ENCODE peak calls at places on chromosomes 4 and X, in nine cellular contexts. One of them, this sample, is unnamed.
A peak's percentile ranks its signal among the peaks of the same experiment; 100 is the strongest.

GRCh38 chrX:1601051-1601767 is 9.8 kb downstream of the AKAP17A start:
- DNase-seq in left ventricle myocardium inferior: no peak
- DNase-seq in epithelial cell of esophagus: no peak
- DNase-seq in adipocyte: no peak
- DNase-seq in thyroid gland: no peak
- DNase-seq in AG09309: no peak
- DNase-seq in A549: no peak
- DNase-seq in fibroblast of pulmonary artery: no peak
- DNase-seq in right cardiac atrium: no peak
- DNase-seq in this sample: no peak

GRCh38 chr4:151486166-151486565 is 77.2 kb downstream of the FHIP1A start:
- DNase-seq in left ventricle myocardium inferior: no peak
- DNase-seq in epithelial cell of esophagus: no peak
- DNase-seq in adipocyte: peak; percentile 61
- DNase-seq in thyroid gland: no peak
- DNase-seq in AG09309: peak; percentile 76
- DNase-seq in A549: no peak
- DNase-seq in fibroblast of pulmonary artery: peak; percentile 8
- DNase-seq in right cardiac atrium: no peak
- DNase-seq in this sample: no peak

GRCh38 chrX:129790808-129791207 is 11.1 kb downstream of the SASH3 start:
- DNase-seq in left ventricle myocardium inferior: no peak
- DNase-seq in epithelial cell of esophagus: no peak
- DNase-seq in adipocyte: no peak
- DNase-seq in thyroid gland: no peak
- DNase-seq in AG09309: no peak
- DNase-seq in A549: no peak
- DNase-seq in fibroblast of pulmonary artery: no peak
- DNase-seq in right cardiac atrium: no peak
- DNase-seq in this sample: no peak

GRCh38 chr4:75849459-75849858 is 52.8 kb downstream of the PPEF2 start:
- DNase-seq in left ventricle myocardium inferior: no peak
- DNase-seq in epithelial cell of esophagus: peak; percentile 68
- DNase-seq in adipocyte: no peak
- DNase-seq in thyroid gland: no peak
- DNase-seq in AG09309: no peak
- DNase-seq in A549: no peak
- DNase-seq in fibroblast of pulmonary artery: peak; percentile 30
- DNase-seq in right cardiac atrium: no peak
- DNase-seq in this sample: no peak

GRCh38 chr4:140260227-140260626 is 106.2 kb upstream of the MAML3 start:
- DNase-seq in left ventricle myocardium inferior: no peak
- DNase-seq in epithelial cell of esophagus: peak; percentile 92
- DNase-seq in adipocyte: peak; percentile 76
- DNase-seq in thyroid gland: no peak
- DNase-seq in AG09309: no peak
- DNase-seq in A549: peak; percentile 34
- DNase-seq in fibroblast of pulmonary artery: peak; percentile 62
- DNase-seq in right cardiac atrium: no peak
- DNase-seq in this sample: no peak

GRCh38 chrX:71514367-71515038 is 18.4 kb upstream of the OGT start:
- DNase-seq in left ventricle myocardium inferior: no peak
- DNase-seq in epithelial cell of esophagus: no peak
- DNase-seq in adipocyte: no peak
- DNase-seq in thyroid gland: no peak
- DNase-seq in AG09309: no peak
- DNase-seq in A549: no peak
- DNase-seq in fibroblast of pulmonary artery: no peak
- DNase-seq in right cardiac atrium: no peak
- DNase-seq in this sample: no peak

GRCh38 chrX:16512401-16512776 is 137.6 kb upstream of the S100G start:
- DNase-seq in left ventricle myocardium inferior: no peak
- DNase-seq in epithelial cell of esophagus: no peak
- DNase-seq in adipocyte: no peak
- DNase-seq in thyroid gland: no peak
- DNase-seq in AG09309: no peak
- DNase-seq in A549: no peak
- DNase-seq in fibroblast of pulmonary artery: no peak
- DNase-seq in right cardiac atrium: no peak
- DNase-seq in this sample: no peak

GRCh38 chrX:17596051-17596450 is 141.2 kb upstream of the SCML1 start:
- DNase-seq in left ventricle myocardium inferior: no peak
- DNase-seq in epithelial cell of esophagus: peak; percentile 52
- DNase-seq in adipocyte: no peak
- DNase-seq in thyroid gland: no peak
- DNase-seq in AG09309: no peak
- DNase-seq in A549: peak; percentile 9
- DNase-seq in fibroblast of pulmonary artery: no peak
- DNase-seq in right cardiac atrium: no peak
- DNase-seq in this sample: no peak

GRCh38 chr4:98603683-98604573 is 54.5 kb downstream of the TSPAN5 start:
- DNase-seq in left ventricle myocardium inferior: no peak
- DNase-seq in epithelial cell of esophagus: no peak
- DNase-seq in adipocyte: no peak
- DNase-seq in thyroid gland: no peak
- DNase-seq in AG09309: peak; percentile 73
- DNase-seq in A549: no peak
- DNase-seq in fibroblast of pulmonary artery: peak; percentile 56
- DNase-seq in right cardiac atrium: no peak
- DNase-seq in this sample: no peak

GRCh38 chr4:161254375-161254774 is 909.4 kb downstream of the FSTL5 start:
- DNase-seq in left ventricle myocardium inferior: no peak
- DNase-seq in epithelial cell of esophagus: peak; percentile 1
- DNase-seq in adipocyte: no peak
- DNase-seq in thyroid gland: no peak
- DNase-seq in AG09309: no peak
- DNase-seq in A549: peak; percentile 6
- DNase-seq in fibroblast of pulmonary artery: no peak
- DNase-seq in right cardiac atrium: no peak
- DNase-seq in this sample: no peak

GRCh38 chrX:16993791-16994318 is 47.4 kb downstream of the REPS2 start:
- DNase-seq in left ventricle myocardium inferior: no peak
- DNase-seq in epithelial cell of esophagus: peak; percentile 0
- DNase-seq in adipocyte: no peak
- DNase-seq in thyroid gland: no peak
- DNase-seq in AG09309: no peak
- DNase-seq in A549: peak; percentile 6
- DNase-seq in fibroblast of pulmonary artery: no peak
- DNase-seq in right cardiac atrium: no peak
- DNase-seq in this sample: no peak

GRCh38 chr4:185685804-185686203 is 126.2 kb downstream of the SORBS2 start:
- DNase-seq in left ventricle myocardium inferior: no peak
- DNase-seq in epithelial cell of esophagus: no peak
- DNase-seq in adipocyte: peak; percentile 52
- DNase-seq in thyroid gland: no peak
- DNase-seq in AG09309: no peak
- DNase-seq in A549: no peak
- DNase-seq in fibroblast of pulmonary artery: no peak
- DNase-seq in right cardiac atrium: no peak
- DNase-seq in this sample: no peak

GRCh38 chr4:123750044-123750443 is 353.4 kb downstream of the SPRY1 start:
- DNase-seq in left ventricle myocardium inferior: peak; percentile 15
- DNase-seq in epithelial cell of esophagus: no peak
- DNase-seq in adipocyte: peak; percentile 23
- DNase-seq in thyroid gland: no peak
- DNase-seq in AG09309: no peak
- DNase-seq in A549: no peak
- DNase-seq in fibroblast of pulmonary artery: no peak
- DNase-seq in right cardiac atrium: no peak
- DNase-seq in this sample: no peak

GRCh38 chr4:101160792-101161592 is 186.3 kb downstream of the PPP3CA start:
- DNase-seq in left ventricle myocardium inferior: no peak
- DNase-seq in epithelial cell of esophagus: no peak
- DNase-seq in adipocyte: no peak
- DNase-seq in thyroid gland: no peak
- DNase-seq in AG09309: no peak
- DNase-seq in A549: peak; percentile 94
- DNase-seq in fibroblast of pulmonary artery: no peak
- DNase-seq in right cardiac atrium: no peak
- DNase-seq in this sample: no peak

GRCh38 chr4:153684182-153685073 is at the start of gene TLR2:
- DNase-seq in left ventricle myocardium inferior: peak; percentile 70
- DNase-seq in epithelial cell of esophagus: peak; percentile 65
- DNase-seq in adipocyte: peak; percentile 51
- DNase-seq in thyroid gland: peak; percentile 68
- DNase-seq in AG09309: no peak
- DNase-seq in A549: no peak
- DNase-seq in fibroblast of pulmonary artery: peak; percentile 9
- DNase-seq in right cardiac atrium: peak; percentile 56
- DNase-seq in this sample: no peak

GRCh38 chrX:132603700-132604286 is 115.0 kb upstream of the MBNL3 start:
- DNase-seq in left ventricle myocardium inferior: no peak
- DNase-seq in epithelial cell of esophagus: no peak
- DNase-seq in adipocyte: no peak
- DNase-seq in thyroid gland: no peak
- DNase-seq in AG09309: no peak
- DNase-seq in A549: no peak
- DNase-seq in fibroblast of pulmonary artery: no peak
- DNase-seq in right cardiac atrium: no peak
- DNase-seq in this sample: no peak

GRCh38 chr4:177177446-177178160 is 132.1 kb upstream of the NEIL3 start:
- DNase-seq in left ventricle myocardium inferior: no peak
- DNase-seq in epithelial cell of esophagus: no peak
- DNase-seq in adipocyte: peak; percentile 91
- DNase-seq in thyroid gland: no peak
- DNase-seq in AG09309: peak; percentile 40
- DNase-seq in A549: no peak
- DNase-seq in fibroblast of pulmonary artery: peak; percentile 68
- DNase-seq in right cardiac atrium: no peak
- DNase-seq in this sample: peak; percentile 76

GRCh38 chrX:137194164-137194563 is 160.4 kb upstream of the GPR101 start:
- DNase-seq in left ventricle myocardium inferior: no peak
- DNase-seq in epithelial cell of esophagus: peak; percentile 36
- DNase-seq in adipocyte: peak; percentile 23
- DNase-seq in thyroid gland: no peak
- DNase-seq in AG09309: no peak
- DNase-seq in A549: peak; percentile 42
- DNase-seq in fibroblast of pulmonary artery: peak; percentile 21
- DNase-seq in right cardiac atrium: no peak
- DNase-seq in this sample: peak; percentile 2

GRCh38 chr4:19728773-19729172 is 522.9 kb upstream of the SLIT2 start:
- DNase-seq in left ventricle myocardium inferior: no peak
- DNase-seq in epithelial cell of esophagus: no peak
- DNase-seq in adipocyte: no peak
- DNase-seq in thyroid gland: no peak
- DNase-seq in AG09309: no peak
- DNase-seq in A549: no peak
- DNase-seq in fibroblast of pulmonary artery: no peak
- DNase-seq in right cardiac atrium: no peak
- DNase-seq in this sample: no peak

DNA sequence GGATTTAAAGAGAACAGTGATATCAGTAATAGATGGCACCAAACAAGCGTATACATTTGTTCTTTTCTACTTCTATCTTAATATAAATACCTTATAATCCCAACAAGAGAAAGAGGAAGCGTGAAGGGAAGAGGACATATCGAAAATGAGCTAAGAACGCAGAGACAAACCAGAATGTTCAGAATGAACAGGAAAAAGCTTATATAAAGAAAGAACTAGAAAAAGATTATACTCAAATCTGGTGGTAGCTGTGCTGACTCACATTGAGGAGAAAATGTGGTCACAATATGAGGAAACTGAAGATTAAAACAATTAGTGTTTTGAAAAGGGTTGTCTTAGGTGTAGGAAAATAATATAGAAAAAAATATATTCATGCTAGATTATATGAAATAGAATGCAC is 2.0 kb upstream of the GPR34 start:
- DNase-seq in left ventricle myocardium inferior: no peak
- DNase-seq in epithelial cell of esophagus: no peak
- DNase-seq in adipocyte: no peak
- DNase-seq in thyroid gland: no peak
- DNase-seq in AG09309: no peak
- DNase-seq in A549: no peak
- DNase-seq in fibroblast of pulmonary artery: no peak
- DNase-seq in right cardiac atrium: no peak
- DNase-seq in this sample: no peak
- H3K4me3 ChIP-seq in left ventricle myocardium inferior: no peak overlapping the region
- H3K4me3 ChIP-seq in epithelial cell of esophagus: no peak overlapping the region
- H3K4me3 ChIP-seq in adipocyte: no peak overlapping the region
- H3K4me3 ChIP-seq in thyroid gland: no peak overlapping the region
- H3K4me3 ChIP-seq in AG09309: no peak overlapping the region
- H3K4me3 ChIP-seq in A549: no peak overlapping the region
- H3K4me3 ChIP-seq in fibroblast of pulmonary artery: no peak overlapping the region
- H3K4me3 ChIP-seq in right cardiac atrium: no peak overlapping the region
- H3K4me3 ChIP-seq in this sample: no peak overlapping the region

DNA sequence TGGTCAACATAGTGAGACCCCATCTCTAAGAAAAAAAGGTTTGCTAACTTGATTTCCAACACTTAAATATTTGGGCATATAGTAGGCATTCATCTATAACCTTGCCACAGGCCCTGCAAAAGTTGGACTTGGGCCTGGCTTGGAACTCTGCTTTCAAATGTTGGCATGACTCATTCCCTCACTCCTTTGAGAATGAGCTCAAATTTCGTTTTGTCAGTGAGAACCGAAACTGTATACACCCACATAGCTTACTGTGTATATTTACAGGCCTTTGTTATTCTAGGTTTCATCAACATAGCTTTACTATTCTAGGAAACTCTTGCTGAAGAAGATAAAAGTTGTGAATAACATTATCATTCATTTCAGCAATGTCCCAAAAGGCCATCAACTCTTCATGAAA is 88.7 kb upstream of the ELOVL6 start:
- DNase-seq in left ventricle myocardium inferior: no peak
- DNase-seq in epithelial cell of esophagus: peak; percentile 94
- DNase-seq in adipocyte: peak; percentile 94
- DNase-seq in thyroid gland: no peak
- DNase-seq in AG09309: peak; percentile 52
- DNase-seq in A549: peak; percentile 3
- DNase-seq in fibroblast of pulmonary artery: peak; percentile 69
- DNase-seq in right cardiac atrium: no peak
- DNase-seq in this sample: peak; percentile 13
- H3K4me3 ChIP-seq in left ventricle myocardium inferior: no peak overlapping the region
- H3K4me3 ChIP-seq in epithelial cell of esophagus: no peak overlapping the region
- H3K4me3 ChIP-seq in adipocyte: no peak overlapping the region
- H3K4me3 ChIP-seq in thyroid gland: no peak overlapping the region
- H3K4me3 ChIP-seq in AG09309: no peak overlapping the region
- H3K4me3 ChIP-seq in A549: no peak overlapping the region
- H3K4me3 ChIP-seq in fibroblast of pulmonary artery: no peak overlapping the region
- H3K4me3 ChIP-seq in right cardiac atrium: no peak overlapping the region
- H3K4me3 ChIP-seq in this sample: no peak overlapping the region

GRCh38 chr4:184282251-184282713 is 64.6 kb upstream of the ENPP6 start:
- DNase-seq in left ventricle myocardium inferior: no peak
- DNase-seq in epithelial cell of esophagus: peak; percentile 82
- DNase-seq in adipocyte: no peak
- DNase-seq in thyroid gland: no peak
- DNase-seq in AG09309: no peak
- DNase-seq in A549: no peak
- DNase-seq in fibroblast of pulmonary artery: no peak
- DNase-seq in right cardiac atrium: no peak
- DNase-seq in this sample: no peak
- H3K4me3 ChIP-seq in left ventricle myocardium inferior: no peak overlapping the region
- H3K4me3 ChIP-seq in epithelial cell of esophagus: no peak overlapping the region
- H3K4me3 ChIP-seq in adipocyte: no peak overlapping the region
- H3K4me3 ChIP-seq in thyroid gland: no peak overlapping the region
- H3K4me3 ChIP-seq in AG09309: no peak overlapping the region
- H3K4me3 ChIP-seq in A549: no peak overlapping the region
- H3K4me3 ChIP-seq in fibroblast of pulmonary artery: no peak overlapping the region
- H3K4me3 ChIP-seq in right cardiac atrium: no peak overlapping the region
- H3K4me3 ChIP-seq in this sample: no peak overlapping the region

DNA sequence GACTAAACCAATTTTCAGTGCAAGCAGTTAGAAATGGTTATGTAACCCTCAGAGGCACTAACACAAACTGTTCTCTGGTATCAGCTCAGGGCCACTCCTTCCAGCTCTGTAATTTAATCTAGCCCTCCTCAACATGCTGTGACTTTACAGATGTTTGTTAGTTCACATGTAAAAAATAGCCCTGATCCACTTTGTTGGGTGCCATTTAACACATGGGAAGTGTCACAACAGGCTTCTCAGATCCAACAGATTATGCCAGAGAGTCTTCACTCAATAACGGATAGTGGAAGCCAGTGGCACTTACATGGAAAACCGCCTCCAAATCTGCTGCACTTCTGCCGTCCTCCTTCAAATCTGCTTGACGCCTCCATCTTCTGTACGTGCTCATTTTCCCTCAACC is 51.6 kb downstream of the ATP8A1 start:
- DNase-seq in left ventricle myocardium inferior: no peak
- DNase-seq in epithelial cell of esophagus: no peak
- DNase-seq in adipocyte: no peak
- DNase-seq in thyroid gland: no peak
- DNase-seq in AG09309: no peak
- DNase-seq in A549: no peak
- DNase-seq in fibroblast of pulmonary artery: no peak
- DNase-seq in right cardiac atrium: no peak
- DNase-seq in this sample: no peak
- H3K4me3 ChIP-seq in left ventricle myocardium inferior: no peak overlapping the region
- H3K4me3 ChIP-seq in epithelial cell of esophagus: no peak overlapping the region
- H3K4me3 ChIP-seq in adipocyte: no peak overlapping the region
- H3K4me3 ChIP-seq in thyroid gland: no peak overlapping the region
- H3K4me3 ChIP-seq in AG09309: no peak overlapping the region
- H3K4me3 ChIP-seq in A549: no peak overlapping the region
- H3K4me3 ChIP-seq in fibroblast of pulmonary artery: no peak overlapping the region
- H3K4me3 ChIP-seq in right cardiac atrium: no peak overlapping the region
- H3K4me3 ChIP-seq in this sample: no peak overlapping the region

This sample was measured in epithelial cell of proximal tubule.